ENCODE peak calls at places on chromosomes 16 and 17, in six cellular contexts. Z, I, Q, H, D and C are unnamed samples.

GRCh38 chr17:69967910-69968411 is 107.1 kb upstream of the KCNJ16 start:
- DNase-seq in Z (no peak), I (peak; percentile 71), Q (peak; percentile 83), H (no peak), D (no peak), C (no peak)

GRCh38 chr17:57726213-57726612 is 18.9 kb downstream of the CCDC182 start:
- DNase-seq in Z (no peak), I (no peak), Q (no peak), H (no peak), D (no peak), C (no peak)

GRCh38 chr17:30323895-30324319 is 9.9 kb downstream of the TMIGD1 start:
- DNase-seq in Z (no peak), I (peak; percentile 66), Q (peak; percentile 53), H (peak; percentile 24), D (peak; percentile 53), C (peak; percentile 63)

GRCh38 chr16:81261049-81261648 is 22.7 kb downstream of the BCO1 start:
- DNase-seq in Z (no peak), I (peak; percentile 38), Q (no peak), H (peak; percentile 20), D (no peak), C (no peak)

GRCh38 chr17:72906306-72906705 is 186.2 kb downstream of the SLC39A11 start:
- DNase-seq in Z (no peak), I (no peak), Q (no peak), H (no peak), D (no peak), C (no peak)

GRCh38 chr17:48995871-48996695 is 1.1 kb upstream of the IGF2BP1 start:
- DNase-seq in Z (peak; percentile 87), I (no peak), Q (no peak), H (no peak), D (no peak), C (no peak)

GRCh38 chr17:73334771-73335513 is 23.1 kb upstream of the CDC42EP4 start:
- DNase-seq in Z (no peak), I (no peak), Q (no peak), H (no peak), D (no peak), C (no peak)

GRCh38 chr17:4908301-4908700 is 5.4 kb upstream of the CHRNE start:
- DNase-seq in Z (no peak), I (no peak), Q (no peak), H (no peak), D (no peak), C (no peak)

GRCh38 chr17:79043191-79043930 is 19.4 kb downstream of the C1QTNF1 start:
- DNase-seq in Z (no peak), I (no peak), Q (no peak), H (no peak), D (no peak), C (no peak)

GRCh38 chr17:50265212-50265611 is 9.1 kb upstream of the TMEM92 start:
- DNase-seq in Z (peak; percentile 2), I (no peak), Q (no peak), H (no peak), D (peak; percentile 23), C (peak; percentile 39)

GRCh38 chr17:33012522-33013033 is 20.9 kb downstream of the SPACA3 start:
- DNase-seq in Z (peak; percentile 77), I (peak; percentile 94), Q (peak; percentile 96), H (no peak), D (no peak), C (no peak)

GRCh38 chr16:80591071-80591935 is 50.5 kb downstream of the DYNLRB2 start:
- DNase-seq in Z (no peak), I (no peak), Q (no peak), H (peak; percentile 15), D (no peak), C (no peak)

GRCh38 chr16:5895137-5895536 is 797.5 kb upstream of the EEF2KMT start:
- DNase-seq in Z (no peak), I (no peak), Q (no peak), H (no peak), D (no peak), C (no peak)

GRCh38 chr17:21058098-21058893 is 15.5 kb upstream of the USP22 start:
- DNase-seq in Z (peak; percentile 48), I (peak; percentile 70), Q (peak; percentile 13), H (no peak), D (no peak), C (no peak)

GRCh38 chr16:29825145-29826044 is 5.1 kb downstream of the MVP start:
- DNase-seq in Z (no peak), I (peak; percentile 88), Q (peak; percentile 90), H (peak; percentile 77), D (no peak), C (no peak)

GRCh38 chr17:35807371-35808144 is 1.7 kb upstream of the TAF15 start:
- DNase-seq in Z (no peak), I (peak; percentile 73), Q (peak; percentile 70), H (no peak), D (no peak), C (no peak)

GRCh38 chr17:73432624-73433190 is 120.9 kb upstream of the CDC42EP4 start:
- DNase-seq in Z (no peak), I (no peak), Q (no peak), H (no peak), D (no peak), C (no peak)

GRCh38 chr16:23296994-23297393 is 5.1 kb upstream of the SCNN1B start:
- DNase-seq in Z (no peak), I (no peak), Q (no peak), H (peak; percentile 58), D (no peak), C (peak; percentile 65)

GRCh38 chr17:64698725-64699124 is 36.6 kb upstream of the SMURF2 start:
- DNase-seq in Z (no peak), I (peak; percentile 56), Q (peak; percentile 42), H (no peak), D (no peak), C (no peak)

GRCh38 chr17:59094921-59095530 is 11.7 kb downstream of the TRIM37 start:
- DNase-seq in Z (no peak), I (no peak), Q (no peak), H (no peak), D (no peak), C (no peak)

GRCh38 chr17:44959821-44960523 is 8.1 kb downstream of the C1QL1 start:
- DNase-seq in Z (no peak), I (no peak), Q (no peak), H (no peak), D (no peak), C (no peak)

GRCh38 chr16:14315683-14316320 is 244.7 kb downstream of the MRTFB start:
- DNase-seq in Z (no peak), I (no peak), Q (no peak), H (no peak), D (no peak), C (no peak)
- TF ChIP-seq CTCF in Z (no peak), I (no peak), Q (no peak), H (no peak), D (no peak), C (no peak)

GRCh38 chr17:81483862-81484194 is 28.8 kb downstream of the ACTG1 start:
- DNase-seq in Z (no peak), I (no peak), Q (no peak), H (no peak), D (no peak), C (no peak)
- H3K4me3 ChIP-seq in Z (no peak overlapping the region), I (no peak overlapping the region), Q (no peak overlapping the region), H (peak overlapping the region; percentile 34), D (peak overlapping the region; percentile 51), C (no peak overlapping the region)

DNA sequence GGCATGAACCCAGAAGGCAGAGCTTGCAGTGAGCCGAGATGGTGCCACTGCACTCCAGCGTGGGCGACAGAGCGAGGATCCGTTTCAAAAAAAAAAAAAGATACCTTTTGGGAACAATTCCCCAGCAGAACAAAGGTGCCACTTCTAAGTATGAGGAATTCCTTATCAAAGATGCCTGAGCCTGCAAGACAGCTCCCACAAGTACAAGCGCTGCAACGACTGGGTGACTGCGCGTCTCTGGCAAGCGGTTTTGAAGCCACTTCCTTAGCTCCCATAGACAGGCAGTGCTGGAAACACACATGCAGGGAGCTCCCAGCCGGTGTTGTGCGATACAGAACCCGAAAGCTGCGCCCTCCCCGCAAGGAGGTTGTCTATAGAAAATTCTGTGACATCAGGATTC is 60.5 kb downstream of the ADCY9 start:
- DNase-seq in Z (no peak), I (no peak), Q (no peak), H (no peak), D (no peak), C (no peak)
- TF ChIP-seq CTCF in Z (no peak), I (no peak), Q (no peak), H (no peak), D (no peak), C (no peak)

GRCh38 chr16:73183678-73184092 is 135.8 kb upstream of the ZFHX3 start:
- DNase-seq in Z (peak; percentile 23), I (peak; percentile 24), Q (peak; percentile 56), H (no peak), D (no peak), C (no peak)
- H3K4me3 ChIP-seq in Z (no peak overlapping the region), I (no peak overlapping the region), Q (no peak overlapping the region), H (no peak overlapping the region), D (no peak overlapping the region), C (no peak overlapping the region)

GRCh38 chr16:89704281-89704680 is 2.8 kb upstream of the SPATA2L start:
- DNase-seq in Z (no peak), I (no peak), Q (no peak), H (peak; percentile 9), D (no peak), C (no peak)
- TF ChIP-seq CTCF in Z (no peak), I (no peak), Q (peak; percentile 16), H (no peak), D (no peak), C (no peak)

GRCh38 chr17:3739422-3740124 is 15.9 kb downstream of the HASPIN start:
- DNase-seq in Z (no peak), I (no peak), Q (no peak), H (no peak), D (no peak), C (no peak)

GRCh38 chr17:3738562-3739295 is 15.0 kb downstream of the HASPIN start:
- DNase-seq in Z (peak; percentile 50), I (no peak), Q (peak; percentile 9), H (peak; percentile 71), D (no peak), C (no peak)

GRCh38 chr17:3735515-3735914 is 11.8 kb downstream of the HASPIN start:
- DNase-seq in Z (no peak), I (peak; percentile 14), Q (peak; percentile 63), H (no peak), D (no peak), C (no peak)

GRCh38 chr17:3744032-3744431 is 20.3 kb downstream of the HASPIN start:
- DNase-seq in Z (no peak), I (peak; percentile 40), Q (peak; percentile 28), H (no peak), D (no peak), C (no peak)

GRCh38 chr17:3740611-3741073 is 16.9 kb downstream of the HASPIN start:
- DNase-seq in Z (no peak), I (no peak), Q (no peak), H (peak; percentile 77), D (no peak), C (no peak)
- H3K4me3 ChIP-seq in Z (no peak overlapping the region), I (no peak overlapping the region), Q (no peak overlapping the region), H (no peak overlapping the region), D (no peak overlapping the region), C (no peak overlapping the region)